ENCODE peak calls at places on chromosomes 7 and 10, in eight cellular contexts. One of them, this sample, is unnamed.

GRCh38 chr10:14009315-14010082 is 321.2 kb downstream of the FRMD4A start:
- DNase-seq in brain microvascular endothelial cell: peak; percentile 69
- DNase-seq in endothelial cell of umbilical vein: peak; percentile 47
- DNase-seq in AG09309: peak; percentile 78
- DNase-seq in fibroblast of lung: peak; percentile 91
- DNase-seq in ascending aorta: no peak
- DNase-seq in AG04450: peak; percentile 70
- DNase-seq in CD4-positive, alpha-beta T cell: peak; percentile 35
- DNase-seq in this sample: no peak

GRCh38 chr10:60762554-60762953 is 15.7 kb upstream of the CDK1 start:
- DNase-seq in brain microvascular endothelial cell: no peak
- DNase-seq in endothelial cell of umbilical vein: no peak
- DNase-seq in AG09309: no peak
- DNase-seq in fibroblast of lung: no peak
- DNase-seq in ascending aorta: no peak
- DNase-seq in AG04450: no peak
- DNase-seq in CD4-positive, alpha-beta T cell: no peak
- DNase-seq in this sample: no peak

GRCh38 chr7:26850193-26850651 is 14.2 kb downstream of the SKAP2 start:
- DNase-seq in brain microvascular endothelial cell: no peak
- DNase-seq in endothelial cell of umbilical vein: no peak
- DNase-seq in AG09309: no peak
- DNase-seq in fibroblast of lung: no peak
- DNase-seq in ascending aorta: no peak
- DNase-seq in AG04450: no peak
- DNase-seq in CD4-positive, alpha-beta T cell: no peak
- DNase-seq in this sample: no peak

GRCh38 chr10:34291466-34292177 is 523.5 kb downstream of the PARD3 start:
- DNase-seq in brain microvascular endothelial cell: no peak
- DNase-seq in endothelial cell of umbilical vein: no peak
- DNase-seq in AG09309: no peak
- DNase-seq in fibroblast of lung: no peak
- DNase-seq in ascending aorta: no peak
- DNase-seq in AG04450: no peak
- DNase-seq in CD4-positive, alpha-beta T cell: no peak
- DNase-seq in this sample: no peak

GRCh38 chr10:88893611-88894010 is 13.6 kb downstream of the STAMBPL1 start:
- DNase-seq in brain microvascular endothelial cell: no peak
- DNase-seq in endothelial cell of umbilical vein: no peak
- DNase-seq in AG09309: peak; percentile 44
- DNase-seq in fibroblast of lung: peak; percentile 59
- DNase-seq in ascending aorta: no peak
- DNase-seq in AG04450: no peak
- DNase-seq in CD4-positive, alpha-beta T cell: no peak
- DNase-seq in this sample: no peak

GRCh38 chr7:92836489-92837213 is at the start of gene CDK6:
- DNase-seq in brain microvascular endothelial cell: peak; percentile 66
- DNase-seq in endothelial cell of umbilical vein: peak; percentile 66
- DNase-seq in AG09309: no peak
- DNase-seq in fibroblast of lung: peak; percentile 71
- DNase-seq in ascending aorta: peak; percentile 80
- DNase-seq in AG04450: no peak
- DNase-seq in CD4-positive, alpha-beta T cell: peak; percentile 38
- DNase-seq in this sample: no peak

GRCh38 chr7:117350027-117350426 is 27.2 kb upstream of the WNT2 start:
- DNase-seq in brain microvascular endothelial cell: no peak
- DNase-seq in endothelial cell of umbilical vein: no peak
- DNase-seq in AG09309: no peak
- DNase-seq in fibroblast of lung: no peak
- DNase-seq in ascending aorta: no peak
- DNase-seq in AG04450: no peak
- DNase-seq in CD4-positive, alpha-beta T cell: no peak
- DNase-seq in this sample: no peak

GRCh38 chr7:113085781-113086390 is 741 bp downstream of the GPR85 start:
- DNase-seq in brain microvascular endothelial cell: no peak
- DNase-seq in endothelial cell of umbilical vein: peak; percentile 3
- DNase-seq in AG09309: no peak
- DNase-seq in fibroblast of lung: peak; percentile 48
- DNase-seq in ascending aorta: no peak
- DNase-seq in AG04450: no peak
- DNase-seq in CD4-positive, alpha-beta T cell: no peak
- DNase-seq in this sample: no peak

GRCh38 chr7:20441886-20442505 is 111.3 kb downstream of the ITGB8 start:
- DNase-seq in brain microvascular endothelial cell: no peak
- DNase-seq in endothelial cell of umbilical vein: peak; percentile 95
- DNase-seq in AG09309: peak; percentile 57
- DNase-seq in fibroblast of lung: peak; percentile 51
- DNase-seq in ascending aorta: no peak
- DNase-seq in AG04450: no peak
- DNase-seq in CD4-positive, alpha-beta T cell: no peak
- DNase-seq in this sample: no peak

GRCh38 chr10:97549587-97550322 is 22.8 kb upstream of the ANKRD2 start:
- DNase-seq in brain microvascular endothelial cell: no peak
- DNase-seq in endothelial cell of umbilical vein: no peak
- DNase-seq in AG09309: no peak
- DNase-seq in fibroblast of lung: no peak
- DNase-seq in ascending aorta: no peak
- DNase-seq in AG04450: no peak
- DNase-seq in CD4-positive, alpha-beta T cell: no peak
- DNase-seq in this sample: no peak

GRCh38 chr7:135670179-135670578 is 7.9 kb downstream of the STMP1 start:
- DNase-seq in brain microvascular endothelial cell: peak; percentile 69
- DNase-seq in endothelial cell of umbilical vein: no peak
- DNase-seq in AG09309: no peak
- DNase-seq in fibroblast of lung: peak; percentile 85
- DNase-seq in ascending aorta: no peak
- DNase-seq in AG04450: no peak
- DNase-seq in CD4-positive, alpha-beta T cell: no peak
- DNase-seq in this sample: no peak

GRCh38 chr7:142807855-142808460 is 37.2 kb downstream of the PRSS2 start:
- DNase-seq in brain microvascular endothelial cell: peak; percentile 93
- DNase-seq in endothelial cell of umbilical vein: peak; percentile 91
- DNase-seq in AG09309: no peak
- DNase-seq in fibroblast of lung: peak; percentile 78
- DNase-seq in ascending aorta: no peak
- DNase-seq in AG04450: no peak
- DNase-seq in CD4-positive, alpha-beta T cell: no peak
- DNase-seq in this sample: no peak

GRCh38 chr7:36711256-36711655 is 13.0 kb downstream of the AOAH start:
- DNase-seq in brain microvascular endothelial cell: no peak
- DNase-seq in endothelial cell of umbilical vein: no peak
- DNase-seq in AG09309: no peak
- DNase-seq in fibroblast of lung: no peak
- DNase-seq in ascending aorta: no peak
- DNase-seq in AG04450: no peak
- DNase-seq in CD4-positive, alpha-beta T cell: no peak
- DNase-seq in this sample: no peak

GRCh38 chr7:118771672-118772071 is 547.2 kb downstream of the ANKRD7 start:
- DNase-seq in brain microvascular endothelial cell: no peak
- DNase-seq in endothelial cell of umbilical vein: no peak
- DNase-seq in AG09309: no peak
- DNase-seq in fibroblast of lung: no peak
- DNase-seq in ascending aorta: no peak
- DNase-seq in AG04450: no peak
- DNase-seq in CD4-positive, alpha-beta T cell: no peak
- DNase-seq in this sample: no peak

GRCh38 chr7:133699390-133699789 is 427.8 kb upstream of the LRGUK start:
- DNase-seq in brain microvascular endothelial cell: no peak
- DNase-seq in endothelial cell of umbilical vein: no peak
- DNase-seq in AG09309: no peak
- DNase-seq in fibroblast of lung: peak; percentile 30
- DNase-seq in ascending aorta: no peak
- DNase-seq in AG04450: no peak
- DNase-seq in CD4-positive, alpha-beta T cell: no peak
- DNase-seq in this sample: no peak

GRCh38 chr7:158129037-158130022 is 458.3 kb downstream of the PTPRN2 start:
- DNase-seq in brain microvascular endothelial cell: no peak
- DNase-seq in endothelial cell of umbilical vein: no peak
- DNase-seq in AG09309: no peak
- DNase-seq in fibroblast of lung: no peak
- DNase-seq in ascending aorta: no peak
- DNase-seq in AG04450: no peak
- DNase-seq in CD4-positive, alpha-beta T cell: no peak
- DNase-seq in this sample: no peak

GRCh38 chr10:110679633-110680472 is 35.7 kb downstream of the RBM20 start:
- DNase-seq in brain microvascular endothelial cell: no peak
- DNase-seq in endothelial cell of umbilical vein: no peak
- DNase-seq in AG09309: no peak
- DNase-seq in fibroblast of lung: no peak
- DNase-seq in ascending aorta: no peak
- DNase-seq in AG04450: no peak
- DNase-seq in CD4-positive, alpha-beta T cell: no peak
- DNase-seq in this sample: no peak

GRCh38 chr7:155282671-155283070 is 15.0 kb upstream of the INSIG1 start:
- DNase-seq in brain microvascular endothelial cell: no peak
- DNase-seq in endothelial cell of umbilical vein: no peak
- DNase-seq in AG09309: no peak
- DNase-seq in fibroblast of lung: no peak
- DNase-seq in ascending aorta: no peak
- DNase-seq in AG04450: no peak
- DNase-seq in CD4-positive, alpha-beta T cell: no peak
- DNase-seq in this sample: no peak

GRCh38 chr10:132027423-132027983 is 38.2 kb upstream of the JAKMIP3 start:
- DNase-seq in brain microvascular endothelial cell: peak; percentile 54
- DNase-seq in endothelial cell of umbilical vein: no peak
- DNase-seq in AG09309: no peak
- DNase-seq in fibroblast of lung: peak; percentile 22
- DNase-seq in ascending aorta: no peak
- DNase-seq in AG04450: peak; percentile 11
- DNase-seq in CD4-positive, alpha-beta T cell: no peak
- DNase-seq in this sample: no peak

GRCh38 chr7:87129836-87130235 is 22.4 kb upstream of the DMTF1 start:
- DNase-seq in brain microvascular endothelial cell: no peak
- DNase-seq in endothelial cell of umbilical vein: no peak
- DNase-seq in AG09309: no peak
- DNase-seq in fibroblast of lung: no peak
- DNase-seq in ascending aorta: no peak
- DNase-seq in AG04450: no peak
- DNase-seq in CD4-positive, alpha-beta T cell: no peak
- DNase-seq in this sample: no peak

GRCh38 chr7:117143580-117143979 is 179.3 kb downstream of the WNT2 start:
- DNase-seq in brain microvascular endothelial cell: peak; percentile 29
- DNase-seq in endothelial cell of umbilical vein: peak; percentile 57
- DNase-seq in AG09309: no peak
- DNase-seq in fibroblast of lung: peak; percentile 59
- DNase-seq in ascending aorta: no peak
- DNase-seq in AG04450: no peak
- DNase-seq in CD4-positive, alpha-beta T cell: no peak
- DNase-seq in this sample: no peak

GRCh38 chr7:121286742-121287699 is 41.8 kb upstream of the WNT16 start:
- DNase-seq in brain microvascular endothelial cell: no peak
- DNase-seq in endothelial cell of umbilical vein: no peak
- DNase-seq in AG09309: no peak
- DNase-seq in fibroblast of lung: peak; percentile 76
- DNase-seq in ascending aorta: no peak
- DNase-seq in AG04450: no peak
- DNase-seq in CD4-positive, alpha-beta T cell: no peak
- DNase-seq in this sample: no peak
- TF ChIP-seq CTCF in brain microvascular endothelial cell: no peak
- TF ChIP-seq CTCF in endothelial cell of umbilical vein: no peak
- TF ChIP-seq CTCF in AG09309: no peak
- TF ChIP-seq CTCF in fibroblast of lung: no peak
- TF ChIP-seq CTCF in ascending aorta: no peak
- TF ChIP-seq CTCF in AG04450: no peak
- TF ChIP-seq CTCF in CD4-positive, alpha-beta T cell: no peak
- TF ChIP-seq CTCF in this sample: no peak

GRCh38 chr7:37853468-37853867 is 5.1 kb downstream of the NME8 start:
- DNase-seq in brain microvascular endothelial cell: no peak
- DNase-seq in endothelial cell of umbilical vein: peak; percentile 6
- DNase-seq in AG09309: no peak
- DNase-seq in fibroblast of lung: no peak
- DNase-seq in ascending aorta: no peak
- DNase-seq in AG04450: no peak
- DNase-seq in CD4-positive, alpha-beta T cell: no peak
- DNase-seq in this sample: no peak
- TF ChIP-seq CTCF in brain microvascular endothelial cell: no peak
- TF ChIP-seq CTCF in endothelial cell of umbilical vein: peak; percentile 13
- TF ChIP-seq CTCF in AG09309: peak; percentile 21
- TF ChIP-seq CTCF in fibroblast of lung: peak; percentile 4
- TF ChIP-seq CTCF in ascending aorta: no peak
- TF ChIP-seq CTCF in AG04450: no peak
- TF ChIP-seq CTCF in CD4-positive, alpha-beta T cell: no peak
- TF ChIP-seq CTCF in this sample: peak; percentile 29

GRCh38 chr7:64946772-64947171 is 43.7 kb downstream of the ZNF273 start:
- DNase-seq in brain microvascular endothelial cell: no peak
- DNase-seq in endothelial cell of umbilical vein: no peak
- DNase-seq in AG09309: no peak
- DNase-seq in fibroblast of lung: peak; percentile 4
- DNase-seq in ascending aorta: no peak
- DNase-seq in AG04450: no peak
- DNase-seq in CD4-positive, alpha-beta T cell: no peak
- DNase-seq in this sample: no peak
- TF ChIP-seq CTCF in brain microvascular endothelial cell: peak; percentile 49
- TF ChIP-seq CTCF in endothelial cell of umbilical vein: peak; percentile 19
- TF ChIP-seq CTCF in AG09309: peak; percentile 26
- TF ChIP-seq CTCF in fibroblast of lung: no peak
- TF ChIP-seq CTCF in ascending aorta: no peak
- TF ChIP-seq CTCF in AG04450: peak; percentile 30
- TF ChIP-seq CTCF in CD4-positive, alpha-beta T cell: no peak
- TF ChIP-seq CTCF in this sample: peak; percentile 61

GRCh38 chr10:62636825-62637248 is 167.7 kb upstream of the ADO start:
- DNase-seq in brain microvascular endothelial cell: no peak
- DNase-seq in endothelial cell of umbilical vein: no peak
- DNase-seq in AG09309: no peak
- DNase-seq in fibroblast of lung: no peak
- DNase-seq in ascending aorta: no peak
- DNase-seq in AG04450: no peak
- DNase-seq in CD4-positive, alpha-beta T cell: no peak
- DNase-seq in this sample: no peak
- TF ChIP-seq CTCF in brain microvascular endothelial cell: peak; percentile 43
- TF ChIP-seq CTCF in endothelial cell of umbilical vein: no peak
- TF ChIP-seq CTCF in AG09309: peak; percentile 8
- TF ChIP-seq CTCF in fibroblast of lung: peak; percentile 31
- TF ChIP-seq CTCF in ascending aorta: no peak
- TF ChIP-seq CTCF in AG04450: peak; percentile 47
- TF ChIP-seq CTCF in CD4-positive, alpha-beta T cell: peak; percentile 60
- TF ChIP-seq CTCF in this sample: peak; percentile 39

DNA sequence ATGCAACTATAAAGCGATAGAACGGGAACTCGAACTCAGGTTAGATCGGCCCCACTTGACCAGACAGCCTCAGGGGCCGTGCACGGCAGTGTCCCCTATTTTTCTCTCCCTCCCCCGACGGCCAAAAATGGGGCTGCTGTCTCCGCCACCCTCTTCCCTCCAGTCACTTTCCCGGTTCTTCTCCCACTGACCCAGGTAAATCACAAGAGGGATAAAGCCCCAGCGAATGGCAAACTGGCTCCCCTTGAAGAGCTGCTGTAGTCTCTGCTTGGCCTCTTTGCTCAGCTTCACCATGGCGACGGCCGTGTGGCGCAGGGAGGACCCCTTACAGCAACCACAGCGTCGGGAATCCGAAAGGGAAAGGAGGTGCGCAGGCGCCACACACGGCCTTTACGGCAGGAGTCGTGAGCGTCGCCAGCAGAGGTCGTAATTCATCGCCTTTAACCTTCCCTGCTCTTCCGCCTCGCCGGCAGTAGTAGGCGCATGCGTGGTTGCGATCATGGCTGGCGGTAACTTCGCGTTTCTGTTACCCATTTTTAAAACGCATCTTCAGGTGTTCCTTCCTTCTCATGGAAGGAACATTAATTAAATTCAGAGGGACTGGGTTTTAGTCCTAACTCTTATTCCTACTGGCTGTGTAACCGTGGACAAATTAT is at the start of gene TOMM7:
- DNase-seq in brain microvascular endothelial cell: peak; percentile 87
- DNase-seq in endothelial cell of umbilical vein: peak; percentile 99
- DNase-seq in AG09309: peak; percentile 92
- DNase-seq in fibroblast of lung: peak; percentile 98
- DNase-seq in ascending aorta: peak; percentile 91
- DNase-seq in AG04450: peak; percentile 94
- DNase-seq in CD4-positive, alpha-beta T cell: peak; percentile 81
- DNase-seq in this sample: peak; percentile 93
- TF ChIP-seq CTCF in brain microvascular endothelial cell: no peak
- TF ChIP-seq CTCF in endothelial cell of umbilical vein: no peak
- TF ChIP-seq CTCF in AG09309: peak; percentile 29
- TF ChIP-seq CTCF in fibroblast of lung: no peak
- TF ChIP-seq CTCF in ascending aorta: peak; percentile 54
- TF ChIP-seq CTCF in AG04450: no peak
- TF ChIP-seq CTCF in CD4-positive, alpha-beta T cell: no peak
- TF ChIP-seq CTCF in this sample: peak; percentile 27

This sample was measured in retinal pigment epithelial cell.